ENCODE peak calls at places on chromosomes 12 and 14, in five cellular contexts. One of them, this sample, is unnamed. For H3K4me1, the result is how much of the 10 kb centered on the place peaks cover.

GRCh38 chr12:128829870-128830504 is 6.2 kb upstream of the SLC15A4 start:
- DNase-seq in A549: no peak
- DNase-seq in HepG2: no peak
- DNase-seq in transverse colon: peak
- DNase-seq in stomach: peak
- DNase-seq in this sample: no peak

GRCh38 chr12:69467400-69467799 is 2.8 kb upstream of the FRS2 start:
- DNase-seq in A549: no peak
- DNase-seq in HepG2: no peak
- DNase-seq in transverse colon: no peak
- DNase-seq in stomach: no peak
- DNase-seq in this sample: no peak

GRCh38 chr12:3912863-3913262 is 39.7 kb upstream of the PARP11 start:
- DNase-seq in A549: no peak
- DNase-seq in HepG2: no peak
- DNase-seq in transverse colon: no peak
- DNase-seq in stomach: no peak
- DNase-seq in this sample: no peak

GRCh38 chr12:111386891-111387290 is 18.0 kb upstream of the PHETA1 start:
- DNase-seq in A549: no peak
- DNase-seq in HepG2: no peak
- DNase-seq in transverse colon: no peak
- DNase-seq in stomach: no peak
- DNase-seq in this sample: peak

GRCh38 chr14:34050606-34051005 is 99.7 kb upstream of the EGLN3 start:
- DNase-seq in A549: no peak
- DNase-seq in HepG2: no peak
- DNase-seq in transverse colon: no peak
- DNase-seq in stomach: no peak
- DNase-seq in this sample: peak

GRCh38 chr12:103771466-103771865 is 69.6 kb downstream of the NT5DC3 start:
- DNase-seq in A549: peak
- DNase-seq in HepG2: peak
- DNase-seq in transverse colon: peak
- DNase-seq in stomach: peak
- DNase-seq in this sample: no peak

GRCh38 chr12:93877446-93877845 is 200.3 kb downstream of the CRADD start:
- DNase-seq in A549: no peak
- DNase-seq in HepG2: no peak
- DNase-seq in transverse colon: no peak
- DNase-seq in stomach: no peak
- DNase-seq in this sample: peak

GRCh38 chr12:47100146-47100545 is 20.4 kb upstream of the AMIGO2 start:
- DNase-seq in A549: no peak
- DNase-seq in HepG2: no peak
- DNase-seq in transverse colon: no peak
- DNase-seq in stomach: no peak
- DNase-seq in this sample: no peak

GRCh38 chr12:103798586-103798985 is 42.4 kb downstream of the NT5DC3 start:
- DNase-seq in A549: no peak
- DNase-seq in HepG2: no peak
- DNase-seq in transverse colon: no peak
- DNase-seq in stomach: no peak
- DNase-seq in this sample: no peak

GRCh38 chr12:71456316-71456715 is 16.7 kb downstream of the LGR5 start:
- DNase-seq in A549: no peak
- DNase-seq in HepG2: no peak
- DNase-seq in transverse colon: no peak
- DNase-seq in stomach: no peak
- DNase-seq in this sample: no peak
- TF ChIP-seq EP300 in A549: no peak
- TF ChIP-seq EP300 in HepG2: no peak
- TF ChIP-seq EP300 in transverse colon: no peak
- TF ChIP-seq EP300 in stomach: no peak
- TF ChIP-seq EP300 in this sample: no peak

DNA sequence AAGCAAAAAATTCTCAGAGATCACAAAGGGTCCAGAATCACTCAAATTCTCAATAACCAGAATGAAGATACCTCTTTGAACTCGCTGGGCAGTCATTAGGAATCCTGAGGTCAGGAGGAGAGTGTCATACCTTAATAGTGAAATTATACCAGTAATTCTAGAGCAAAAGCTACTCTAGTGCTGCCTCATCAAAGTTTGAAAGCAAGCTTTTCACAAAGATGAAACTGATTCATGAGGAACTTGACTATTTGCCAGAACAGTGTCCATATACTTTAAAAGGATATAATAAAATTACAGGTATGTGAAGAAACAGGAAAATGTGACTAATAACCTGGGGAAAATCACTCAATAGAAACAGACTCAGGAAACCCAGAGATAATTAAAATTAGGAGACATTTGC is 44.5 kb downstream of the EML5 start:
- DNase-seq in A549: no peak
- DNase-seq in HepG2: no peak
- DNase-seq in transverse colon: no peak
- DNase-seq in stomach: no peak
- DNase-seq in this sample: no peak
- H3K4me1 ChIP-seq in A549: under half
- H3K4me1 ChIP-seq in HepG2: under half
- H3K4me1 ChIP-seq in transverse colon: under half
- H3K4me1 ChIP-seq in stomach: under half
- H3K4me1 ChIP-seq in this sample: under half

GRCh38 chr12:12803186-12803585 is 10.0 kb upstream of the DDX47 start:
- DNase-seq in A549: peak
- DNase-seq in HepG2: peak
- DNase-seq in transverse colon: peak
- DNase-seq in stomach: peak
- DNase-seq in this sample: no peak
- TF ChIP-seq POLR2A in A549: peak
- TF ChIP-seq POLR2A in HepG2: no peak
- TF ChIP-seq POLR2A in transverse colon: peak
- TF ChIP-seq POLR2A in stomach: no peak
- TF ChIP-seq POLR2A in this sample: no peak

GRCh38 chr14:69398053-69398817 is at the start of the genes ERH and SLC39A9:
- DNase-seq in A549: peak
- DNase-seq in HepG2: peak
- DNase-seq in transverse colon: peak
- DNase-seq in stomach: peak
- DNase-seq in this sample: peak
- TF ChIP-seq EP300 in A549: no peak
- TF ChIP-seq EP300 in HepG2: no peak
- TF ChIP-seq EP300 in transverse colon: no peak
- TF ChIP-seq EP300 in stomach: no peak
- TF ChIP-seq EP300 in this sample: no peak

DNA sequence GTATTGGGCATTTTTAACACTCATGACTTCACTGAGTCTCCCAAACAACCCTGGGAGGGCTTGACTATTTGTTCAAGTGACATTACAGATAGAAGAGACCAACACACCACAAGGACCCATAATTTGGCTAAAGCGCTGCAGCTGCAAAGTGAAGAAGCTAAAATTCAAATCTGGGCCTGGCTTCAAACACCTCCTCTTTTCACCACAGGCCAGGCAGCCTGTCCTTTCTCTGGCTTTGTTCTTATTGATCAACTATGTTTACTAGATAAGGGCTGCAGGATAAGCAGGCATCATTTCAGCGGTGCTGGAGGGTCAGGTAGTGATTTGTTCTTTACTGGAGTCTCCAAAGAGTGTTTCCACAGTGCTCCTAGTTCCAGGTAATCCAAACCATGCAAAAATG is 17.0 kb downstream of the CLMN start:
- DNase-seq in A549: no peak
- DNase-seq in HepG2: no peak
- DNase-seq in transverse colon: no peak
- DNase-seq in stomach: no peak
- DNase-seq in this sample: no peak
- H3K4me1 ChIP-seq in A549: under half
- H3K4me1 ChIP-seq in HepG2: half or more
- H3K4me1 ChIP-seq in transverse colon: under half
- H3K4me1 ChIP-seq in stomach: under half
- H3K4me1 ChIP-seq in this sample: under half

GRCh38 chr14:36515105-36515593 is 4.9 kb downstream of the NKX2-1 start:
- DNase-seq in A549: no peak
- DNase-seq in HepG2: no peak
- DNase-seq in transverse colon: no peak
- DNase-seq in stomach: no peak
- DNase-seq in this sample: no peak
- TF ChIP-seq POLR2A in A549: no peak
- TF ChIP-seq POLR2A in HepG2: no peak
- TF ChIP-seq POLR2A in transverse colon: no peak
- TF ChIP-seq POLR2A in stomach: no peak
- TF ChIP-seq POLR2A in this sample: no peak

GRCh38 chr12:50520808-50521207 is 16.0 kb downstream of the DIP2B start:
- DNase-seq in A549: no peak
- DNase-seq in HepG2: no peak
- DNase-seq in transverse colon: no peak
- DNase-seq in stomach: no peak
- DNase-seq in this sample: no peak
- TF ChIP-seq EP300 in A549: no peak
- TF ChIP-seq EP300 in HepG2: no peak
- TF ChIP-seq EP300 in transverse colon: no peak
- TF ChIP-seq EP300 in stomach: no peak
- TF ChIP-seq EP300 in this sample: no peak

This sample was measured in esophagus muscularis mucosa.